ENCODE peak calls at places on chromosomes 12 and 14, in four cellular contexts. R is K562, V is GM12878, N is HepG2. H is an unnamed sample.

GRCh38 chr14:73976150-73976549 is 26.0 kb downstream of the COQ6 start:
- DNase-seq in N (no peak), R (no peak), V (no peak), H (no peak)

GRCh38 chr12:95225645-95226212 is 8.1 kb downstream of the VEZT start:
- DNase-seq in N (no peak), V (no peak), R (no peak), H (no peak)

GRCh38 chr12:77133566-77133965 is 68.2 kb upstream of the E2F7 start:
- DNase-seq in N (peak), V (no peak), R (no peak), H (peak)

GRCh38 chr12:27965411-27965810 is 7.1 kb downstream of the PTHLH start:
- DNase-seq in R (no peak), V (no peak), N (no peak), H (no peak)

GRCh38 chr14:70721542-70721941 is 79.8 kb downstream of the TTC9 start:
- DNase-seq in R (no peak), N (peak), V (no peak), H (no peak)

GRCh38 chr12:124727244-124727673 is 136.4 kb downstream of the SCARB1 start:
- DNase-seq in V (no peak), N (peak), R (no peak), H (no peak)

GRCh38 chr14:88791629-88792571 is 853 bp downstream of the EML5 start:
- DNase-seq in R (peak), V (no peak), N (no peak), H (peak)

GRCh38 chr14:101969480-101969879 is 5.1 kb downstream of the DYNC1H1 start:
- DNase-seq in V (no peak), N (no peak), R (no peak), H (no peak)

GRCh38 chr12:88854260-88854659 is 274.0 kb upstream of the KITLG start:
- DNase-seq in N (peak), R (no peak), V (no peak), H (no peak)

GRCh38 chr12:31303466-31303865 is 22.5 kb downstream of the SINHCAF start:
- DNase-seq in R (no peak), N (no peak), V (no peak), H (no peak)

GRCh38 chr14:100836961-100837811 is 11.3 kb downstream of the MEG3 start:
- DNase-seq in N (no peak), V (no peak), R (no peak), H (no peak)

GRCh38 chr14:36513012-36513420 is 7.0 kb downstream of the NKX2-1 start:
- DNase-seq in V (no peak), R (no peak), N (no peak), H (no peak)

GRCh38 chr12:110022980-110023633 is 23.9 kb downstream of the ANKRD13A start:
- DNase-seq in V (no peak), N (no peak), R (no peak), H (no peak)

GRCh38 chr12:25501565-25501964 is 51.5 kb downstream of the LMNTD1 start:
- DNase-seq in V (no peak), R (no peak), N (no peak), H (no peak)

GRCh38 chr14:77004711-77005460 is 23.6 kb downstream of the IRF2BPL start:
- DNase-seq in R (no peak), V (no peak), N (no peak), H (no peak)

GRCh38 chr12:112900298-112901145 is 6.2 kb upstream of the OAS1 start:
- DNase-seq in V (no peak), N (peak), R (peak), H (peak)

GRCh38 chr12:97414855-97415254 is 47.7 kb upstream of the RMST start:
- DNase-seq in N (no peak), R (no peak), V (no peak), H (no peak)

GRCh38 chr12:64522316-64522715 is 70.4 kb downstream of the TBK1 start:
- DNase-seq in R (no peak), N (no peak), V (no peak), H (no peak)

GRCh38 chr14:30443368-30444007 is 115.5 kb upstream of the G2E3 start:
- DNase-seq in R (no peak), V (no peak), N (peak), H (peak)

GRCh38 chr14:94938016-94938415 is 168.1 kb upstream of the GSC start:
- DNase-seq in V (no peak), N (no peak), R (no peak), H (no peak)

GRCh38 chr12:87766044-87766443 is 263.2 kb downstream of the C12orf50 start:
- DNase-seq in R (no peak), N (no peak), V (no peak), H (no peak)

GRCh38 chr14:24921903-24922302 is 128.0 kb downstream of the STXBP6 start:
- DNase-seq in R (no peak), V (no peak), N (no peak), H (no peak)

GRCh38 chr12:81859521-81859920 is 100.4 kb upstream of the PPFIA2 start:
- DNase-seq in V (no peak), R (no peak), N (no peak), H (no peak)

GRCh38 chr12:12392428-12392827 is 35.5 kb downstream of the BORCS5 start:
- DNase-seq in V (no peak), R (peak), N (no peak), H (no peak)

GRCh38 chr14:88168498-88169165 is 154.4 kb downstream of the KCNK10 start:
- DNase-seq in V (no peak), N (peak), R (peak), H (peak)

DNA sequence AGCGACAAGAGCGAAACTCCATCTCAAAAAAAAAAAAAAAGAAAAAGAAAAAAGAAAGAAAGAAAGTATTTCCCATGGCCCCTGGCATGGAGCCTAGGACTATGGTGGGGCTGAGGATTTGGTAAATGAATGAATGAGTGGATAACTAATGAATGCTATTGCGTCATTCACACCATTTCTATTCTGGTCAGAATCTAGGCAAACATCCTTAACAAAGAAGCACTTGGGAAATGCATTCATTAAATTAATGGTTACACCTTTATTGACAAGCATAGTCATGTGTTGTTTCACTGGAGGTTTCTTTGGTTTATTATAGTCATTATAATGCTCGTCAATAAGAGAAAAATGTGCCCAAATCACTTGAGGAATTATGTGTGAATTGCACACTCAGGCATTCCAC is 13.6 kb upstream of the AQP2 start:
- DNase-seq in V (no peak), R (no peak), N (no peak), H (no peak)
- TF ChIP-seq FOXK2 in V (no peak), R (no peak), N (no peak), H (no peak)

DNA sequence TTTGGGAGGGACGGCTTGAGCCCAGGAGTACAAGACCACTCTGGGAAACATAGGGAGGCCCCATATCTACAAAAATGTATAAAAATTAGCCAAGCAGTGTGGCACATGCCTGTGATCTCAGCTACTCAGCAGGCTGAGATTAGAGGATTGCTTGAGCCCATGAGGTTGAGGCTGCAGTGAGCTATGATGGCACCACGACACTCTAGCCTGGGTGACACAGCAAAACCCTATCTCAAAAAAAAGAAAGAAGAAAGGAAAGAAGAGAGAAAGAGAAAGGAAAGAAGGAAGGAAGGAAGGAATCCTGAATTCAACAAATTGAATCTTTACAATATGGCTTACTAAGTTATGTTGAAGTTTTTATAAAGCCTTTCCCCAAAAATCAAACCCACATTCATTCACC is 2.1 kb downstream of the KIF21A start:
- DNase-seq in R (no peak), V (no peak), N (no peak), H (no peak)
- TF ChIP-seq FOXK2 in R (no peak), V (no peak), N (no peak), H (no peak)

GRCh38 chr14:61145258-61145902 is 135.8 kb downstream of the TMEM30B start:
- DNase-seq in R (no peak), V (no peak), N (no peak), H (no peak)

GRCh38 chr14:61139006-61139599 is 142.0 kb downstream of the TMEM30B start:
- DNase-seq in V (no peak), R (no peak), N (no peak), H (no peak)

GRCh38 chr14:61140271-61140670 is 140.9 kb downstream of the TMEM30B start:
- DNase-seq in N (no peak), V (no peak), R (no peak), H (no peak)

GRCh38 chr14:61145903-61146411 is 135.2 kb downstream of the TMEM30B start:
- DNase-seq in V (no peak), R (no peak), N (no peak), H (no peak)

GRCh38 chr14:61140872-61141271 is 140.3 kb downstream of the TMEM30B start:
- DNase-seq in V (no peak), N (no peak), R (no peak), H (no peak)
- TF ChIP-seq FOXK2 in V (no peak), N (no peak), R (no peak), H (no peak)

GRCh38 chr12:51661199-51661598 is 70.2 kb downstream of the SCN8A start:
- DNase-seq in R (no peak), V (no peak), N (no peak), H (no peak)
- TF ChIP-seq FOXK2 in R (no peak), V (no peak), N (no peak), H (no peak)

GRCh38 chr14:75986439-75986765 is 839 bp downstream of the IFT43 start:
- DNase-seq in V (no peak), N (no peak), R (no peak), H (no peak)

GRCh38 chr14:75982724-75983358 is 1.0 kb upstream of the TGFB3 start:
- DNase-seq in R (no peak), V (no peak), N (no peak), H (peak)

GRCh38 chr14:75987201-75987970 is 1.8 kb downstream of the IFT43 start:
- DNase-seq in R (no peak), N (no peak), V (no peak), H (no peak)

GRCh38 chr14:75984674-75985073 is 889 bp upstream of the IFT43 start:
- DNase-seq in V (no peak), R (no peak), N (peak), H (no peak)

GRCh38 chr14:75985618-75986438 is at the start of gene IFT43:
- DNase-seq in V (no peak), R (peak), N (no peak), H (peak)
- TF ChIP-seq FOXK2 in V (no peak), R (no peak), N (no peak), H (no peak)